ENCODE peak calls at places on chromosome 11, in six cellular contexts. One of them, this sample, is unnamed.

GRCh38 chr11:120135838-120136237 is 2.1 kb downstream of the TRIM29 start:
- ATAC-seq in activated CD8-positive, alpha-beta T cell treated with anti-CD3 and anti-CD28 coated beads for 36 hours: no peak
- ATAC-seq in upper lobe of right lung: no peak
- ATAC-seq in right cardiac atrium: no peak
- ATAC-seq in heart left ventricle: no peak
- ATAC-seq in naive thymus-derived CD4-positive, alpha-beta T cell: no peak
- ATAC-seq in this sample: peak; percentile 6

GRCh38 chr11:16827139-16827538 is 88.7 kb downstream of the C11orf58 start:
- ATAC-seq in activated CD8-positive, alpha-beta T cell treated with anti-CD3 and anti-CD28 coated beads for 36 hours: peak; percentile 58
- ATAC-seq in upper lobe of right lung: no peak
- ATAC-seq in right cardiac atrium: no peak
- ATAC-seq in heart left ventricle: no peak
- ATAC-seq in naive thymus-derived CD4-positive, alpha-beta T cell: no peak
- ATAC-seq in this sample: no peak

GRCh38 chr11:117019871-117020270 is 78.4 kb downstream of the SIK3 start:
- ATAC-seq in activated CD8-positive, alpha-beta T cell treated with anti-CD3 and anti-CD28 coated beads for 36 hours: peak; percentile 21
- ATAC-seq in upper lobe of right lung: no peak
- ATAC-seq in right cardiac atrium: no peak
- ATAC-seq in heart left ventricle: no peak
- ATAC-seq in naive thymus-derived CD4-positive, alpha-beta T cell: peak; percentile 46
- ATAC-seq in this sample: no peak

GRCh38 chr11:128961645-128962044 is 19.0 kb upstream of the TP53AIP1 start:
- ATAC-seq in activated CD8-positive, alpha-beta T cell treated with anti-CD3 and anti-CD28 coated beads for 36 hours: no peak
- ATAC-seq in upper lobe of right lung: no peak
- ATAC-seq in right cardiac atrium: no peak
- ATAC-seq in heart left ventricle: no peak
- ATAC-seq in naive thymus-derived CD4-positive, alpha-beta T cell: no peak
- ATAC-seq in this sample: no peak

GRCh38 chr11:103067118-103067517 is 24.8 kb downstream of the DCUN1D5 start:
- ATAC-seq in activated CD8-positive, alpha-beta T cell treated with anti-CD3 and anti-CD28 coated beads for 36 hours: no peak
- ATAC-seq in upper lobe of right lung: peak; percentile 42
- ATAC-seq in right cardiac atrium: no peak
- ATAC-seq in heart left ventricle: no peak
- ATAC-seq in naive thymus-derived CD4-positive, alpha-beta T cell: no peak
- ATAC-seq in this sample: no peak

GRCh38 chr11:22725079-22725478 is 58.7 kb downstream of the GAS2 start:
- ATAC-seq in activated CD8-positive, alpha-beta T cell treated with anti-CD3 and anti-CD28 coated beads for 36 hours: no peak
- ATAC-seq in upper lobe of right lung: no peak
- ATAC-seq in right cardiac atrium: no peak
- ATAC-seq in heart left ventricle: peak; percentile 82
- ATAC-seq in naive thymus-derived CD4-positive, alpha-beta T cell: no peak
- ATAC-seq in this sample: no peak

GRCh38 chr11:123302751-123303195 is 107.7 kb upstream of the CLMP start:
- ATAC-seq in activated CD8-positive, alpha-beta T cell treated with anti-CD3 and anti-CD28 coated beads for 36 hours: peak; percentile 73
- ATAC-seq in upper lobe of right lung: no peak
- ATAC-seq in right cardiac atrium: no peak
- ATAC-seq in heart left ventricle: no peak
- ATAC-seq in naive thymus-derived CD4-positive, alpha-beta T cell: peak; percentile 28
- ATAC-seq in this sample: no peak

GRCh38 chr11:75341583-75341982 is 9.9 kb downstream of the ARRB1 start:
- ATAC-seq in activated CD8-positive, alpha-beta T cell treated with anti-CD3 and anti-CD28 coated beads for 36 hours: no peak
- ATAC-seq in upper lobe of right lung: peak; percentile 3
- ATAC-seq in right cardiac atrium: peak; percentile 8
- ATAC-seq in heart left ventricle: peak; percentile 8
- ATAC-seq in naive thymus-derived CD4-positive, alpha-beta T cell: no peak
- ATAC-seq in this sample: no peak

GRCh38 chr11:8261921-8262551 is 1.6 kb downstream of the LMO1 start:
- ATAC-seq in activated CD8-positive, alpha-beta T cell treated with anti-CD3 and anti-CD28 coated beads for 36 hours: no peak
- ATAC-seq in upper lobe of right lung: no peak
- ATAC-seq in right cardiac atrium: no peak
- ATAC-seq in heart left ventricle: no peak
- ATAC-seq in naive thymus-derived CD4-positive, alpha-beta T cell: no peak
- ATAC-seq in this sample: no peak

GRCh38 chr11:119030029-119030328 is 698 bp downstream of the SLC37A4 start:
- ATAC-seq in activated CD8-positive, alpha-beta T cell treated with anti-CD3 and anti-CD28 coated beads for 36 hours: no peak
- ATAC-seq in upper lobe of right lung: no peak
- ATAC-seq in right cardiac atrium: no peak
- ATAC-seq in heart left ventricle: no peak
- ATAC-seq in naive thymus-derived CD4-positive, alpha-beta T cell: no peak
- ATAC-seq in this sample: peak; percentile 1